ENCODE peak calls at places on chromosomes 11 and 22, in seven cellular contexts. A is cardiac fibroblast, L is kidney epithelial cell, D is heart right ventricle, X is suprapubic skin, C is neural crest cell, U is NB4. S is an unnamed sample.

GRCh38 chr11:20042717-20043392 is 117.4 kb downstream of the DBX1 start:
- DNase-seq in A (no peak), L (no peak), D (no peak), X (no peak), C (no peak), U (no peak), S (peak; percentile 54)

GRCh38 chr11:111571829-111572501 is 30.3 kb upstream of the SIK2 start:
- DNase-seq in A (no peak), L (no peak), D (no peak), X (no peak), C (no peak), U (no peak), S (no peak)

GRCh38 chr11:3920148-3920852 is 64.8 kb downstream of the STIM1 start:
- DNase-seq in A (peak; percentile 79), L (no peak), D (no peak), X (no peak), C (no peak), U (peak; percentile 86), S (no peak)

GRCh38 chr11:73299751-73300150 is 8.3 kb upstream of the ARHGEF17 start:
- DNase-seq in A (no peak), L (no peak), D (no peak), X (no peak), C (no peak), U (no peak), S (no peak)

GRCh38 chr11:105719073-105719846 is 109.4 kb downstream of the GRIA4 start:
- DNase-seq in A (peak; percentile 26), L (peak; percentile 73), D (no peak), X (no peak), C (no peak), U (no peak), S (no peak)

GRCh38 chr11:94768602-94769511 is 701 bp downstream of the AMOTL1 start:
- DNase-seq in A (no peak), L (no peak), D (peak; percentile 65), X (no peak), C (peak; percentile 26), U (peak; percentile 38), S (peak; percentile 60)

GRCh38 chr22:49999063-49999900 is 13.3 kb downstream of the IL17REL start:
- DNase-seq in A (no peak), L (no peak), D (peak; percentile 44), X (peak; percentile 35), C (peak; percentile 38), U (no peak), S (peak; percentile 61)

GRCh38 chr22:29475550-29475949 is 4.5 kb upstream of the NEFH start:
- DNase-seq in A (no peak), L (no peak), D (no peak), X (no peak), C (no peak), U (peak; percentile 66), S (peak; percentile 80)

GRCh38 chr11:47338396-47339241 is 13.9 kb downstream of the MYBPC3 start:
- DNase-seq in A (no peak), L (no peak), D (no peak), X (no peak), C (no peak), U (no peak), S (no peak)

GRCh38 chr11:75849917-75850316 is 34.9 kb downstream of the UVRAG start:
- DNase-seq in A (no peak), L (no peak), D (no peak), X (no peak), C (no peak), U (no peak), S (no peak)

GRCh38 chr11:72600557-72600956 is 73.7 kb downstream of the PDE2A start:
- DNase-seq in A (no peak), L (no peak), D (no peak), X (no peak), C (no peak), U (no peak), S (no peak)

GRCh38 chr11:832529-833113 is at the start of gene CD151:
- DNase-seq in A (peak; percentile 46), L (no peak), D (peak; percentile 60), X (no peak), C (no peak), U (peak; percentile 79), S (peak; percentile 80)

GRCh38 chr22:35477911-35478582 is 62.6 kb upstream of the RASD2 start:
- DNase-seq in A (peak; percentile 75), L (peak; percentile 71), D (peak; percentile 50), X (no peak), C (no peak), U (peak; percentile 83), S (no peak)

GRCh38 chr11:61532136-61533038 is 23.8 kb downstream of the LRRC10B start:
- DNase-seq in A (peak; percentile 36), L (no peak), D (no peak), X (no peak), C (peak; percentile 34), U (peak; percentile 47), S (no peak)

GRCh38 chr11:106091480-106092123 is 14.1 kb downstream of the AASDHPPT start:
- DNase-seq in A (peak; percentile 83), L (no peak), D (no peak), X (no peak), C (no peak), U (no peak), S (no peak)

GRCh38 chr11:5624489-5625278 is at the start of gene TRIM34:
- DNase-seq in A (peak; percentile 74), L (peak; percentile 34), D (no peak), X (no peak), C (no peak), U (peak; percentile 80), S (no peak)

GRCh38 chr11:77413850-77414249 is 60.0 kb downstream of the PAK1 start:
- DNase-seq in A (no peak), L (no peak), D (no peak), X (no peak), C (no peak), U (no peak), S (no peak)

GRCh38 chr11:77410076-77410827 is 63.6 kb downstream of the PAK1 start:
- DNase-seq in A (no peak), L (no peak), D (no peak), X (no peak), C (no peak), U (peak; percentile 25), S (no peak)

GRCh38 chr11:77411238-77411637 is 62.7 kb downstream of the PAK1 start:
- DNase-seq in A (peak; percentile 40), L (no peak), D (peak; percentile 27), X (peak; percentile 64), C (peak; percentile 2), U (peak; percentile 75), S (peak; percentile 37)

GRCh38 chr11:77412814-77413213 is 61.1 kb downstream of the PAK1 start:
- DNase-seq in A (no peak), L (no peak), D (no peak), X (no peak), C (no peak), U (no peak), S (no peak)

DNA sequence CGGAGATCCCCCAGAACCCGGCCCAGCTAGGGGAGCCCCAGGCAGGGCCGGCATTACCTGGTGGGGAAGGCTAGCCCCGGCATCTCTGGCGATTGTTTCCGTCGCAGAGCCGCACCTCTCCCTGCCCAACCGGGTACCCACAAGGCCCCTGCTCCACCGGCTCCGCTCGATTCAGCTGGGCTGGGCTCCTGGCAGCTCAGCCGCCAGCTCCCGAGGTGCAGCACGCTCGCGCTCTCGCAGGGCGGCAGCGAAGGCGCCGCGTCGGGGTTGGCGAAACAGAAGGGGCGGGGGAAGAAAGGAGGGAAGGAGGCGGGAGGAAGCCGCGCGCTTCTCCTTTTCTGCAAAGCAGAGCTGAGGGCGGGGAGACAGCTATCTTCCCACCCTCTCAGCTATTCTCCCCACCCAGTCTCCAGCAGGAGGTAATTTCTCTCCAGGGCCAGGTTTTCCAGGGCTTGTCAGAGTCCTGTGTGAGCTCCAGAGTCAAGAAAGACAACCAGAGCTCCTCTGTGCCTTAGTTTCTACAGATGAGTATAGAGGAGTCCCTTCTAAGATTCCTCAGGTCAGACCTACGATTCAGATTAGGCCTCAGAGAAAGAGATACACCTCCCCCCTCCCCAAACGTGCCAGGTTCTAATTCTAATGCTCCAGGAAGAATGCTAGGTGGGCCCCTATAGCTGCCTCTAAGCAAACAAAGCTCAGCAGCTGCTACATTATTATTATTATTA is 62.0 kb downstream of the PAK1 start:
- DNase-seq in A (peak; percentile 83), L (peak; percentile 47), D (peak; percentile 83), X (peak; percentile 86), C (peak; percentile 70), U (peak; percentile 93), S (peak; percentile 84)
- TF ChIP-seq CTCF in A (peak; percentile 3), L (no peak), D (no peak), X (no peak), C (no peak), U (no peak), S (no peak)

GRCh38 chr11:78921517-78921916 is 346.9 kb upstream of the NARS2 start:
- DNase-seq in A (no peak), L (no peak), D (no peak), X (no peak), C (no peak), U (peak; percentile 45), S (peak; percentile 25)

GRCh38 chr11:78922886-78923625 is 348.4 kb upstream of the NARS2 start:
- DNase-seq in A (no peak), L (no peak), D (no peak), X (no peak), C (no peak), U (peak; percentile 6), S (no peak)

GRCh38 chr11:78916759-78917158 is 342.1 kb upstream of the NARS2 start:
- DNase-seq in A (peak; percentile 9), L (no peak), D (no peak), X (no peak), C (no peak), U (no peak), S (no peak)

GRCh38 chr11:78914503-78914902 is 339.8 kb upstream of the NARS2 start:
- DNase-seq in A (no peak), L (no peak), D (no peak), X (no peak), C (no peak), U (no peak), S (no peak)

GRCh38 chr11:78920329-78920728 is 345.7 kb upstream of the NARS2 start:
- DNase-seq in A (no peak), L (no peak), D (no peak), X (no peak), C (no peak), U (no peak), S (peak; percentile 64)
- TF ChIP-seq CTCF in A (no peak), L (no peak), D (no peak), X (no peak), C (no peak), U (no peak), S (no peak)

DNA sequence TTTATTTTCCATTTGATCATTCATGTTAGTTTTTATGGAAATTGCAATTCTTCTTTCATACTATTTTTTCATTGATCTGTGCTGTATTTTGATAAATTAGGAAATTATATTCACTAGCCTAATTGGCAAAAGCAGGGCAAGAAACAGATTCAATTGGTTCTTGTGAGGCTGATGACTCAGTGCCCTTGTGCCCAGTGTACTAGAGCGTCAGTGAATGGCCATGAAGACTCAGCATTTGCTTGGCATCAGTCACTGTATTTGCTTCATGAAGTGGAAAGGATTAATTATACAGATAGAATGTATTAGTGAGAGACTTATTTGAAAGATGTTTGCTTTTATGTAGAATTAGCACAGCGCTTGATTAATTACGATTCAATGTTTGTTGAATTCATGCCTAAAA is 31.8 kb downstream of the MRGPRX1 start:
- DNase-seq in A (no peak), L (no peak), D (no peak), X (no peak), C (no peak), U (no peak), S (no peak)
- TF ChIP-seq CTCF in A (no peak), L (no peak), D (no peak), X (no peak), C (no peak), U (no peak), S (no peak)

GRCh38 chr22:43624144-43624998 is 187.7 kb downstream of the EFCAB6 start:
- DNase-seq in A (no peak), L (no peak), D (no peak), X (no peak), C (no peak), U (no peak), S (no peak)
- TF ChIP-seq CTCF in A (no peak), L (no peak), D (no peak), X (no peak), C (no peak), U (no peak), S (no peak)